ENCODE peak calls at places on chromosome 4, in four cellular contexts. K is HTR-8/SVneo, M is HCT116, Y is HuH-7. E is an unnamed sample.

GRCh38 chr4:93092765-93093164 is 735.8 kb upstream of the ATOH1 start:
- DNase-seq in K (no peak), M (no peak), Y (no peak), E (no peak)

GRCh38 chr4:184477201-184477999 is 3.0 kb upstream of the IRF2 start:
- DNase-seq in K (no peak), M (no peak), Y (no peak), E (peak)

GRCh38 chr4:62927574-62927973 is 1481.7 kb downstream of the TECRL start:
- DNase-seq in K (no peak), M (no peak), Y (no peak), E (no peak)

GRCh38 chr4:25863347-25863784 is 578 bp upstream of the SEL1L3 start:
- DNase-seq in K (no peak), M (no peak), Y (peak), E (no peak)

GRCh38 chr4:147542229-147542990 is 61.5 kb downstream of the EDNRA start:
- DNase-seq in K (no peak), M (no peak), Y (peak), E (no peak)

GRCh38 chr4:110830461-110830860 is 207.6 kb upstream of the PITX2 start:
- DNase-seq in K (no peak), M (no peak), Y (peak), E (no peak)

GRCh38 chr4:110550260-110550659 is 72.6 kb downstream of the PITX2 start:
- DNase-seq in K (no peak), M (peak), Y (no peak), E (no peak)

GRCh38 chr4:122783301-122784215 is 43.1 kb upstream of the FGF2 start:
- DNase-seq in K (peak), M (peak), Y (no peak), E (no peak)

GRCh38 chr4:173217727-173218126 is 49.1 kb downstream of the GALNT7 start:
- DNase-seq in K (no peak), M (no peak), Y (no peak), E (no peak)

GRCh38 chr4:960736-961650 is 12.4 kb downstream of the DGKQ start:
- DNase-seq in K (no peak), M (no peak), Y (no peak), E (no peak)

GRCh38 chr4:10031663-10032590 is 10.6 kb upstream of the SLC2A9 start:
- DNase-seq in K (no peak), M (no peak), Y (no peak), E (no peak)

GRCh38 chr4:156362581-156362980 is 408.9 kb upstream of the CTSO start:
- DNase-seq in K (no peak), M (no peak), Y (no peak), E (no peak)

GRCh38 chr4:119683518-119683917 is 54.9 kb upstream of the PDE5A start:
- DNase-seq in K (no peak), M (no peak), Y (peak), E (no peak)

GRCh38 chr4:159446266-159446976 is 343.5 kb downstream of the RAPGEF2 start:
- DNase-seq in K (peak), M (peak), Y (peak), E (peak)

GRCh38 chr4:159823743-159824142 is 720.9 kb downstream of the RAPGEF2 start:
- DNase-seq in K (peak), M (no peak), Y (no peak), E (no peak)

GRCh38 chr4:56342746-56343145 is 44.5 kb downstream of the AASDH start:
- DNase-seq in K (no peak), M (no peak), Y (no peak), E (no peak)

GRCh38 chr4:2434420-2434819 is 15.7 kb downstream of the CFAP99 start:
- DNase-seq in K (no peak), M (no peak), Y (no peak), E (no peak)

GRCh38 chr4:41369680-41370079 is 113.0 kb downstream of the UCHL1 start:
- DNase-seq in K (no peak), M (no peak), Y (no peak), E (peak)

GRCh38 chr4:39151120-39151713 is 31.1 kb upstream of the WDR19 start:
- DNase-seq in K (no peak), M (no peak), Y (no peak), E (no peak)

GRCh38 chr4:40734497-40734896 is 15.3 kb upstream of the NSUN7 start:
- DNase-seq in K (no peak), M (no peak), Y (no peak), E (no peak)

GRCh38 chr4:25928320-25928955 is 14.4 kb downstream of the SMIM20 start:
- DNase-seq in K (no peak), M (no peak), Y (no peak), E (no peak)

GRCh38 chr4:101954975-101955678 is 164.6 kb downstream of the BANK1 start:
- DNase-seq in K (no peak), M (no peak), Y (no peak), E (no peak)

GRCh38 chr4:33390977-33391376 is 2670.8 kb downstream of the PCDH7 start:
- DNase-seq in K (no peak), M (no peak), Y (no peak), E (no peak)

GRCh38 chr4:80097395-80098177 is 24.6 kb upstream of the ANTXR2 start:
- DNase-seq in K (peak), M (no peak), Y (no peak), E (no peak)

GRCh38 chr4:173301518-173302201 is 32.5 kb downstream of the HMGB2 start:
- DNase-seq in K (peak), M (peak), Y (no peak), E (no peak)

GRCh38 chr4:38529189-38530115 is 134.5 kb upstream of the KLF3 start:
- DNase-seq in K (no peak), M (no peak), Y (no peak), E (no peak)

E was measured in head of caudate nucleus.